ENCODE peak calls at places on chromosomes 6 and 20, in ten cellular contexts. One of them, this sample, is unnamed.

GRCh38 chr6:83633609-83634008 is 75.3 kb downstream of the SNAP91 start:
- DNase-seq in stimulated activated CD8-positive, alpha-beta memory T cell treated with anti-CD3 and anti-CD28 coated beads, Interleukin-4, amount 100 ng/mL, for 1 hour: no peak
- DNase-seq in aorta: no peak
- DNase-seq in lower lobe of right lung: no peak
- DNase-seq in vagina: no peak
- DNase-seq in esophagus muscularis mucosa: no peak
- DNase-seq in Kasumi-1: no peak
- DNase-seq in activated naive CD4-positive, alpha-beta T cell treated with anti-CD3 and anti-CD28 coated beads, Interleukin-2, amount 50 U/mL, for 16 hours: no peak
- DNase-seq in naive thymus-derived CD8-positive, alpha-beta T cell: no peak
- DNase-seq in iris pigment epithelial cell: no peak
- DNase-seq in this sample: no peak

GRCh38 chr6:31794294-31794865 is 1.2 kb downstream of the VARS1 start:
- DNase-seq in stimulated activated CD8-positive, alpha-beta memory T cell treated with anti-CD3 and anti-CD28 coated beads, Interleukin-4, amount 100 ng/mL, for 1 hour: no peak
- DNase-seq in aorta: no peak
- DNase-seq in lower lobe of right lung: no peak
- DNase-seq in vagina: no peak
- DNase-seq in esophagus muscularis mucosa: no peak
- DNase-seq in Kasumi-1: peak
- DNase-seq in activated naive CD4-positive, alpha-beta T cell treated with anti-CD3 and anti-CD28 coated beads, Interleukin-2, amount 50 U/mL, for 16 hours: no peak
- DNase-seq in naive thymus-derived CD8-positive, alpha-beta T cell: no peak
- DNase-seq in iris pigment epithelial cell: peak
- DNase-seq in this sample: no peak

GRCh38 chr6:52415917-52416628 is 4.1 kb upstream of the EFHC1 start:
- DNase-seq in stimulated activated CD8-positive, alpha-beta memory T cell treated with anti-CD3 and anti-CD28 coated beads, Interleukin-4, amount 100 ng/mL, for 1 hour: no peak
- DNase-seq in aorta: no peak
- DNase-seq in lower lobe of right lung: no peak
- DNase-seq in vagina: no peak
- DNase-seq in esophagus muscularis mucosa: no peak
- DNase-seq in Kasumi-1: no peak
- DNase-seq in activated naive CD4-positive, alpha-beta T cell treated with anti-CD3 and anti-CD28 coated beads, Interleukin-2, amount 50 U/mL, for 16 hours: no peak
- DNase-seq in naive thymus-derived CD8-positive, alpha-beta T cell: no peak
- DNase-seq in iris pigment epithelial cell: peak
- DNase-seq in this sample: no peak

GRCh38 chr6:110874880-110875547 is 429 bp downstream of the AMD1 start:
- DNase-seq in stimulated activated CD8-positive, alpha-beta memory T cell treated with anti-CD3 and anti-CD28 coated beads, Interleukin-4, amount 100 ng/mL, for 1 hour: peak
- DNase-seq in aorta: peak
- DNase-seq in lower lobe of right lung: peak
- DNase-seq in vagina: no peak
- DNase-seq in esophagus muscularis mucosa: no peak
- DNase-seq in Kasumi-1: no peak
- DNase-seq in activated naive CD4-positive, alpha-beta T cell treated with anti-CD3 and anti-CD28 coated beads, Interleukin-2, amount 50 U/mL, for 16 hours: peak
- DNase-seq in naive thymus-derived CD8-positive, alpha-beta T cell: peak
- DNase-seq in iris pigment epithelial cell: peak
- DNase-seq in this sample: no peak

GRCh38 chr6:114339706-114340105 is 3.1 kb downstream of the HS3ST5 start:
- DNase-seq in stimulated activated CD8-positive, alpha-beta memory T cell treated with anti-CD3 and anti-CD28 coated beads, Interleukin-4, amount 100 ng/mL, for 1 hour: no peak
- DNase-seq in aorta: no peak
- DNase-seq in lower lobe of right lung: no peak
- DNase-seq in vagina: no peak
- DNase-seq in esophagus muscularis mucosa: no peak
- DNase-seq in Kasumi-1: no peak
- DNase-seq in activated naive CD4-positive, alpha-beta T cell treated with anti-CD3 and anti-CD28 coated beads, Interleukin-2, amount 50 U/mL, for 16 hours: no peak
- DNase-seq in naive thymus-derived CD8-positive, alpha-beta T cell: no peak
- DNase-seq in iris pigment epithelial cell: no peak
- DNase-seq in this sample: no peak

GRCh38 chr20:57611605-57612311 is 8.5 kb downstream of the ZBP1 start:
- DNase-seq in stimulated activated CD8-positive, alpha-beta memory T cell treated with anti-CD3 and anti-CD28 coated beads, Interleukin-4, amount 100 ng/mL, for 1 hour: no peak
- DNase-seq in aorta: peak
- DNase-seq in lower lobe of right lung: peak
- DNase-seq in vagina: no peak
- DNase-seq in esophagus muscularis mucosa: no peak
- DNase-seq in Kasumi-1: no peak
- DNase-seq in activated naive CD4-positive, alpha-beta T cell treated with anti-CD3 and anti-CD28 coated beads, Interleukin-2, amount 50 U/mL, for 16 hours: no peak
- DNase-seq in naive thymus-derived CD8-positive, alpha-beta T cell: no peak
- DNase-seq in iris pigment epithelial cell: no peak
- DNase-seq in this sample: no peak

GRCh38 chr20:12047838-12048432 is 130.2 kb downstream of the BTBD3 start:
- DNase-seq in stimulated activated CD8-positive, alpha-beta memory T cell treated with anti-CD3 and anti-CD28 coated beads, Interleukin-4, amount 100 ng/mL, for 1 hour: no peak
- DNase-seq in aorta: no peak
- DNase-seq in lower lobe of right lung: no peak
- DNase-seq in vagina: no peak
- DNase-seq in esophagus muscularis mucosa: no peak
- DNase-seq in Kasumi-1: no peak
- DNase-seq in activated naive CD4-positive, alpha-beta T cell treated with anti-CD3 and anti-CD28 coated beads, Interleukin-2, amount 50 U/mL, for 16 hours: no peak
- DNase-seq in naive thymus-derived CD8-positive, alpha-beta T cell: no peak
- DNase-seq in iris pigment epithelial cell: peak
- DNase-seq in this sample: no peak

GRCh38 chr6:111984081-111984480 is 69.8 kb upstream of the CCN6 start:
- DNase-seq in stimulated activated CD8-positive, alpha-beta memory T cell treated with anti-CD3 and anti-CD28 coated beads, Interleukin-4, amount 100 ng/mL, for 1 hour: no peak
- DNase-seq in aorta: no peak
- DNase-seq in lower lobe of right lung: no peak
- DNase-seq in vagina: no peak
- DNase-seq in esophagus muscularis mucosa: peak
- DNase-seq in Kasumi-1: no peak
- DNase-seq in activated naive CD4-positive, alpha-beta T cell treated with anti-CD3 and anti-CD28 coated beads, Interleukin-2, amount 50 U/mL, for 16 hours: peak
- DNase-seq in naive thymus-derived CD8-positive, alpha-beta T cell: no peak
- DNase-seq in iris pigment epithelial cell: no peak
- DNase-seq in this sample: no peak

GRCh38 chr6:14441371-14441781 is 323.8 kb downstream of the CD83 start:
- DNase-seq in stimulated activated CD8-positive, alpha-beta memory T cell treated with anti-CD3 and anti-CD28 coated beads, Interleukin-4, amount 100 ng/mL, for 1 hour: no peak
- DNase-seq in aorta: no peak
- DNase-seq in lower lobe of right lung: no peak
- DNase-seq in vagina: peak
- DNase-seq in esophagus muscularis mucosa: no peak
- DNase-seq in Kasumi-1: no peak
- DNase-seq in activated naive CD4-positive, alpha-beta T cell treated with anti-CD3 and anti-CD28 coated beads, Interleukin-2, amount 50 U/mL, for 16 hours: no peak
- DNase-seq in naive thymus-derived CD8-positive, alpha-beta T cell: no peak
- DNase-seq in iris pigment epithelial cell: no peak
- DNase-seq in this sample: no peak

GRCh38 chr6:70763754-70764153 is 96.1 kb downstream of the SMAP1 start:
- DNase-seq in stimulated activated CD8-positive, alpha-beta memory T cell treated with anti-CD3 and anti-CD28 coated beads, Interleukin-4, amount 100 ng/mL, for 1 hour: no peak
- DNase-seq in aorta: no peak
- DNase-seq in lower lobe of right lung: no peak
- DNase-seq in vagina: no peak
- DNase-seq in esophagus muscularis mucosa: no peak
- DNase-seq in Kasumi-1: no peak
- DNase-seq in activated naive CD4-positive, alpha-beta T cell treated with anti-CD3 and anti-CD28 coated beads, Interleukin-2, amount 50 U/mL, for 16 hours: no peak
- DNase-seq in naive thymus-derived CD8-positive, alpha-beta T cell: no peak
- DNase-seq in iris pigment epithelial cell: peak
- DNase-seq in this sample: no peak